ENCODE peak calls at places on chromosomes 13 and 19, in nine cellular contexts. H is fibroblast of pulmonary artery; Q is HFFc6; S is spleen; N is fibroblast of mammary gland; A is MCF 10A; B is body of pancreas; F is CD8-positive, alpha-beta T cell; T is astrocyte of the spinal cord. C is an unnamed sample.

GRCh38 chr13:113636266-113636963 is 21.6 kb downstream of the ATP4B start:
- DNase-seq in H (no peak), Q (no peak), S (peak), N (no peak), A (no peak), B (no peak), F (peak), T (no peak), C (peak)

GRCh38 chr13:52695856-52696255 is 43.2 kb downstream of the SUGT1 start:
- DNase-seq in H (peak), Q (peak), S (no peak), N (peak), A (peak), B (no peak), F (no peak), T (peak), C (no peak)

GRCh38 chr13:37089495-37089894 is 16.0 kb downstream of the CSNK1A1L start:
- DNase-seq in H (no peak), Q (no peak), S (no peak), N (no peak), A (no peak), B (no peak), F (no peak), T (no peak), C (no peak)

GRCh38 chr13:84279166-84279565 is 396.9 kb upstream of the SLITRK1 start:
- DNase-seq in H (no peak), Q (peak), S (no peak), N (no peak), A (no peak), B (no peak), F (no peak), T (peak), C (no peak)

GRCh38 chr13:63910406-63910957 is 2494.8 kb upstream of the PCDH20 start:
- DNase-seq in H (peak), Q (no peak), S (no peak), N (no peak), A (no peak), B (no peak), F (no peak), T (peak), C (no peak)

GRCh38 chr19:13788991-13789390 is 6.3 kb upstream of the ZSWIM4 start:
- DNase-seq in H (peak), Q (no peak), S (peak), N (peak), A (peak), B (no peak), F (peak), T (peak), C (no peak)

GRCh38 chr13:49214917-49215376 is 5.2 kb upstream of the MLNR start:
- DNase-seq in H (peak), Q (no peak), S (peak), N (no peak), A (peak), B (peak), F (peak), T (no peak), C (peak)

GRCh38 chr19:47832723-47833122 is 11.0 kb downstream of the CRX start:
- DNase-seq in H (no peak), Q (no peak), S (no peak), N (no peak), A (no peak), B (no peak), F (no peak), T (no peak), C (no peak)

GRCh38 chr19:56670961-56671612 is 470 bp downstream of the ZNF835 start:
- DNase-seq in H (no peak), Q (no peak), S (no peak), N (no peak), A (no peak), B (peak), F (peak), T (no peak), C (no peak)

GRCh38 chr13:27793377-27794074 is 1.2 kb downstream of the GSX1 start:
- DNase-seq in H (no peak), Q (no peak), S (no peak), N (no peak), A (no peak), B (no peak), F (no peak), T (no peak), C (no peak)

GRCh38 chr13:58991826-58992477 is 1171.8 kb downstream of the DIAPH3 start:
- DNase-seq in H (no peak), Q (no peak), S (no peak), N (no peak), A (no peak), B (no peak), F (no peak), T (no peak), C (no peak)

GRCh38 chr13:27952931-27953670 is 16.0 kb downstream of the CDX2 start:
- DNase-seq in H (no peak), Q (no peak), S (no peak), N (no peak), A (no peak), B (peak), F (no peak), T (no peak), C (no peak)

GRCh38 chr13:20053016-20053415 is 94.5 kb downstream of the ZMYM2 start:
- DNase-seq in H (peak), Q (no peak), S (no peak), N (peak), A (no peak), B (no peak), F (no peak), T (no peak), C (no peak)

GRCh38 chr19:30253581-30253996 is 118.6 kb upstream of the ZNF536 start:
- DNase-seq in H (no peak), Q (no peak), S (no peak), N (peak), A (no peak), B (no peak), F (no peak), T (no peak), C (no peak)

GRCh38 chr19:1698636-1699035 is 46.2 kb upstream of the TCF3 start:
- DNase-seq in H (no peak), Q (no peak), S (no peak), N (no peak), A (no peak), B (no peak), F (no peak), T (no peak), C (no peak)

GRCh38 chr19:15628236-15629002 is 12.3 kb upstream of the CYP4F3 start:
- DNase-seq in H (no peak), Q (no peak), S (no peak), N (no peak), A (no peak), B (no peak), F (no peak), T (no peak), C (no peak)

GRCh38 chr13:80132741-80133601 is 208.0 kb downstream of the SPRY2 start:
- DNase-seq in H (peak), Q (peak), S (no peak), N (peak), A (peak), B (peak), F (no peak), T (peak), C (no peak)

GRCh38 chr19:17450264-17451075 is 2.0 kb upstream of the TMEM221 start:
- DNase-seq in H (no peak), Q (no peak), S (no peak), N (no peak), A (peak), B (no peak), F (no peak), T (no peak), C (no peak)

GRCh38 chr13:104750377-104750776 is 1684.2 kb upstream of the SLC10A2 start:
- DNase-seq in H (peak), Q (no peak), S (no peak), N (no peak), A (no peak), B (no peak), F (no peak), T (peak), C (no peak)

GRCh38 chr13:113369189-113369588 is 5.3 kb upstream of the GRTP1 start:
- DNase-seq in H (no peak), Q (no peak), S (no peak), N (no peak), A (no peak), B (no peak), F (no peak), T (no peak), C (no peak)

GRCh38 chr13:19596960-19597361 is 35.6 kb upstream of the TPTE2 start:
- DNase-seq in H (peak), Q (peak), S (no peak), N (peak), A (peak), B (no peak), F (no peak), T (peak), C (no peak)

GRCh38 chr19:33293255-33294057 is 8.9 kb downstream of the CEBPA start:
- DNase-seq in H (peak), Q (peak), S (peak), N (peak), A (peak), B (no peak), F (no peak), T (peak), C (peak)
- TF ChIP-seq CTCF in H (no peak), Q (peak), S (no peak), N (no peak), A (no peak), B (no peak), F (no peak), T (no peak), C (no peak)

DNA sequence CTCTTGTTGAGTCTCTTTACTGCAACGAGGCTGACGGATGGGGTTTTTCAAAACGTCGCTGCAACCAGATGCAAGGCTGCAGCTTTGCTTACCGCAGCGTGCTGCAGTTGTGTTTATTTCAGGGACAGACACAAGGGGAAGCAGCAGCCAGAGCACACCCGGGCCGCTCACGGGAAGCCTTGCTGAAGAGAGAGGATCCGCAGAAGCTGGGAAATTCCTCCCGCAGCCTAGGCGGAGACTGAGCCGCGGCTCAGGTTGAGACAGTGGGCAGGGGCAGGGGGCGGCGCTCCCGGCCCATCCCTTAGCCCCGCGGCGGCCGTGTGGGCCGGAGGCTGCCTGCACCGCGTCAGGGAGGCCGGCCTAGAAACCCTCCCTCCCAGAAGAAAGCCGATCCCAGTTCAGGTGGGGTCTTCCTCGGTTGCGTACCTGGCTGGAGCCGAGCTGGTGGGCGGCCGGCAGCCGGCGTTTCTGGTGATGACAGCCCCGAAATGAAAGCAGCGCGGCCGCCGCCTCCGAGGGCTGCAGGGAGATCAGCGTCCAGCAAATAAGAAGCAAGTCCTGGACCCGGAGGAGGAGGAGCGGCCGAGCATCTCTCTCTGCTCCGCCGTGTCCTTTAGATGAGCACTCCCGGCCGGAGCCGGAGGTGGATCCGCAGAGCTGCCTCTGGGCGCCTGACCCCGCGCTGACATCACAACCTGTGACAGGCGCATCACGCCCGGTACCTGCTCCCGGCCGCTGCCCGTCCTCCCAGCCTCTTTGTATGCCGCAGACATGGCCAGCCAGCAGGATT is at the start of gene FRY:
- DNase-seq in H (peak), Q (peak), S (peak), N (peak), A (peak), B (peak), F (peak), T (peak), C (peak)
- TF ChIP-seq CTCF in H (peak), Q (peak), S (no peak), N (peak), A (no peak), B (no peak), F (no peak), T (no peak), C (peak)

GRCh38 chr19:11078893-11079292 is 10.4 kb upstream of the LDLR start:
- DNase-seq in H (no peak), Q (no peak), S (no peak), N (no peak), A (no peak), B (no peak), F (no peak), T (no peak), C (no peak)

GRCh38 chr19:11079999-11080398 is 9.3 kb upstream of the LDLR start:
- DNase-seq in H (no peak), Q (no peak), S (no peak), N (no peak), A (no peak), B (no peak), F (no peak), T (no peak), C (no peak)
- TF ChIP-seq CTCF in H (no peak), Q (no peak), S (no peak), N (no peak), A (no peak), B (no peak), F (no peak), T (no peak), C (no peak)

GRCh38 chr19:38542040-38542439 is 75.7 kb downstream of the MAP4K1 start:
- DNase-seq in H (no peak), Q (no peak), S (no peak), N (no peak), A (no peak), B (no peak), F (no peak), T (no peak), C (no peak)

GRCh38 chr19:38543807-38544568 is 73.8 kb downstream of the MAP4K1 start:
- DNase-seq in H (peak), Q (peak), S (no peak), N (peak), A (peak), B (peak), F (no peak), T (peak), C (no peak)

GRCh38 chr19:38545596-38545995 is 72.2 kb downstream of the MAP4K1 start:
- DNase-seq in H (peak), Q (no peak), S (no peak), N (peak), A (no peak), B (no peak), F (no peak), T (no peak), C (no peak)

GRCh38 chr19:38543286-38543806 is 74.4 kb downstream of the MAP4K1 start:
- DNase-seq in H (no peak), Q (no peak), S (no peak), N (no peak), A (no peak), B (no peak), F (no peak), T (no peak), C (no peak)

GRCh38 chr19:38544569-38545315 is 73.0 kb downstream of the MAP4K1 start:
- DNase-seq in H (peak), Q (peak), S (no peak), N (no peak), A (peak), B (no peak), F (no peak), T (no peak), C (no peak)
- TF ChIP-seq CTCF in H (no peak), Q (peak), S (no peak), N (peak), A (peak), B (no peak), F (peak), T (no peak), C (peak)

GRCh38 chr13:111862836-111863815 is 203.8 kb upstream of the SOX1 start:
- DNase-seq in H (no peak), Q (no peak), S (no peak), N (no peak), A (no peak), B (no peak), F (no peak), T (no peak), C (no peak)
- TF ChIP-seq CTCF in H (no peak), Q (no peak), S (no peak), N (no peak), A (no peak), B (no peak), F (no peak), T (no peak), C (no peak)